ENCODE peak calls at places on chromosomes 13 and 19, in six cellular contexts. T is mesothelial cell of epicardium, L is HT1080, B is Peyer's patch, U is dorsolateral prefrontal cortex, R is LHCN-M2. J is an unnamed sample.

GRCh38 chr13:47798906-47799305 is 202.2 kb downstream of the SUCLA2 start:
- DNase-seq in T (no peak), L (peak), B (no peak), U (no peak), R (peak), J (no peak)

GRCh38 chr13:94607939-94608338 is 6.3 kb downstream of the GPR180 start:
- DNase-seq in T (no peak), L (no peak), B (no peak), U (no peak), R (no peak), J (no peak)

GRCh38 chr13:105679832-105680231 is 855.6 kb downstream of the EFNB2 start:
- DNase-seq in T (no peak), L (no peak), B (peak), U (no peak), R (no peak), J (no peak)

GRCh38 chr19:1151917-1152601 is 22.0 kb downstream of the SBNO2 start:
- DNase-seq in T (no peak), L (no peak), B (no peak), U (no peak), R (no peak), J (no peak)

GRCh38 chr19:30719991-30720329 is 347.8 kb downstream of the ZNF536 start:
- DNase-seq in T (no peak), L (no peak), B (no peak), U (no peak), R (peak), J (no peak)

GRCh38 chr13:78658630-78659449 is at the start of gene OBI1:
- DNase-seq in T (peak), L (peak), B (peak), U (peak), R (peak), J (peak)

GRCh38 chr19:29013988-29014387 is 199.0 kb downstream of the UQCRFS1 start:
- DNase-seq in T (no peak), L (no peak), B (no peak), U (no peak), R (no peak), J (no peak)

GRCh38 chr19:19647037-19647835 is 3.8 kb upstream of the GMIP start:
- DNase-seq in T (no peak), L (no peak), B (no peak), U (no peak), R (no peak), J (no peak)

GRCh38 chr13:40060318-40061007 is 405.0 kb downstream of the COG6 start:
- DNase-seq in T (no peak), L (peak), B (no peak), U (no peak), R (peak), J (no peak)

J was measured in iPS DF 6.9.